ENCODE peak calls at places on chromosomes 13 and 19, in nine cellular contexts. D, P, E, B, H, W, X, V and J are unnamed samples.

GRCh38 chr19:2255112-2255845 is 938 bp downstream of the JSRP1 start:
- DNase-seq in E (no peak), B (no peak), D (no peak), H (no peak), W (no peak), X (no peak), V (peak; percentile 82), P (no peak), J (no peak)

GRCh38 chr19:32373614-32374295 is 28.3 kb downstream of the ZNF507 start:
- DNase-seq in B (peak; percentile 72), W (peak; percentile 98), H (no peak), V (no peak), X (peak; percentile 94), P (no peak), E (peak; percentile 96), D (no peak), J (peak; percentile 96)

GRCh38 chr13:72104656-72105180 is 237.7 kb upstream of the DACH1 start:
- DNase-seq in W (no peak), D (no peak), B (no peak), X (peak; percentile 29), E (peak; percentile 5), H (no peak), P (no peak), V (no peak), J (peak; percentile 49)

GRCh38 chr19:31160346-31160926 is 188.8 kb downstream of the TSHZ3 start:
- DNase-seq in W (no peak), B (no peak), X (peak; percentile 89), E (no peak), V (no peak), H (no peak), P (no peak), D (no peak), J (peak; percentile 53)

GRCh38 chr19:49497047-49497789 is 984 bp downstream of the RPS11 start:
- DNase-seq in V (peak; percentile 72), P (peak; percentile 61), D (peak; percentile 72), B (peak; percentile 71), E (peak; percentile 60), W (no peak), X (no peak), H (peak; percentile 69), J (peak; percentile 53)

GRCh38 chr19:3986260-3987041 is 1.2 kb upstream of the EEF2 start:
- DNase-seq in H (peak; percentile 60), X (no peak), E (peak; percentile 80), B (peak; percentile 78), P (no peak), W (no peak), V (no peak), D (no peak), J (peak; percentile 80)

GRCh38 chr13:48618937-48619336 is 34.8 kb upstream of the CYSLTR2 start:
- DNase-seq in H (no peak), P (no peak), B (no peak), D (no peak), W (no peak), X (no peak), V (no peak), E (no peak), J (no peak)

GRCh38 chr19:18172331-18173053 is 1.1 kb upstream of the IFI30 start:
- DNase-seq in E (no peak), D (no peak), V (no peak), P (no peak), H (no peak), X (no peak), W (no peak), B (no peak), J (no peak)

GRCh38 chr19:51139299-51140018 is 2.6 kb upstream of the SIGLEC7 start:
- DNase-seq in D (no peak), E (no peak), W (no peak), B (no peak), V (no peak), P (no peak), X (no peak), H (no peak), J (no peak)

GRCh38 chr19:14763497-14764145 is 14.7 kb downstream of the ADGRE2 start:
- DNase-seq in P (no peak), D (no peak), B (no peak), V (no peak), W (no peak), H (no peak), X (no peak), E (no peak), J (no peak)

GRCh38 chr13:43374621-43375020 is 351.2 kb downstream of the DNAJC15 start:
- DNase-seq in D (no peak), H (no peak), W (no peak), V (no peak), B (no peak), X (peak; percentile 79), E (peak; percentile 64), P (no peak), J (peak; percentile 90)

GRCh38 chr13:48505597-48506091 is 27.2 kb downstream of the RCBTB2 start:
- DNase-seq in V (no peak), H (peak; percentile 73), B (no peak), D (no peak), X (no peak), W (no peak), P (peak; percentile 56), E (peak; percentile 60), J (peak; percentile 88)

GRCh38 chr13:44629465-44630183 is 53.5 kb upstream of the TSC22D1 start:
- DNase-seq in E (peak; percentile 86), P (no peak), H (no peak), B (peak; percentile 59), D (no peak), V (no peak), W (peak; percentile 58), X (peak; percentile 27), J (peak; percentile 92)

GRCh38 chr19:33803383-33803782 is 6.7 kb downstream of the KCTD15 start:
- DNase-seq in H (no peak), B (no peak), V (peak; percentile 12), E (no peak), X (no peak), D (no peak), P (no peak), W (no peak), J (no peak)

GRCh38 chr13:37869756-37870488 is at the start of gene TRPC4:
- DNase-seq in P (peak; percentile 25), B (peak; percentile 66), H (no peak), W (no peak), D (no peak), E (peak; percentile 26), X (peak; percentile 46), V (peak; percentile 49), J (peak; percentile 80)

GRCh38 chr13:50512602-50513527 is 330.6 kb downstream of the DLEU7 start:
- DNase-seq in V (peak; percentile 73), D (peak; percentile 21), E (peak; percentile 50), B (peak; percentile 24), X (peak; percentile 26), H (peak; percentile 31), W (no peak), P (peak; percentile 59), J (peak; percentile 62)

GRCh38 chr13:21949818-21950429 is 279.1 kb downstream of the FGF9 start:
- DNase-seq in H (no peak), B (no peak), X (no peak), W (no peak), E (no peak), D (no peak), P (no peak), V (no peak), J (no peak)

GRCh38 chr13:26488236-26489028 is 69.1 kb upstream of the WASF3 start:
- DNase-seq in D (no peak), V (no peak), W (no peak), X (no peak), E (no peak), P (no peak), H (no peak), B (no peak), J (no peak)

GRCh38 chr13:110548891-110549794 is 12.4 kb downstream of the RAB20 start:
- DNase-seq in V (no peak), D (no peak), P (no peak), B (no peak), W (no peak), E (no peak), X (no peak), H (no peak), J (no peak)

GRCh38 chr13:26541678-26542553 is 15.6 kb upstream of the WASF3 start:
- DNase-seq in V (no peak), E (no peak), P (no peak), D (no peak), B (no peak), X (no peak), W (no peak), H (no peak), J (no peak)

GRCh38 chr19:35408284-35409171 is 37.7 kb downstream of the GPR42 start:
- DNase-seq in D (no peak), X (no peak), E (no peak), V (no peak), W (no peak), B (no peak), H (no peak), P (no peak), J (no peak)

GRCh38 chr13:66402071-66402470 is 828.1 kb downstream of the PCDH9 start:
- DNase-seq in V (no peak), D (no peak), P (no peak), E (no peak), H (no peak), B (no peak), X (no peak), W (no peak), J (no peak)

GRCh38 chr13:113649212-113649611 is 8.8 kb downstream of the ATP4B start:
- DNase-seq in E (no peak), B (no peak), V (peak; percentile 19), D (no peak), P (no peak), X (no peak), H (no peak), W (no peak), J (no peak)

GRCh38 chr13:49985129-49985528 is 11.7 kb upstream of the TRIM13 start:
- DNase-seq in B (no peak), V (no peak), W (no peak), E (no peak), P (no peak), H (no peak), X (no peak), D (no peak), J (no peak)

GRCh38 chr19:8333771-8334457 is 9.1 kb downstream of the KANK3 start:
- DNase-seq in P (peak; percentile 20), X (no peak), V (peak; percentile 46), B (no peak), E (no peak), D (no peak), W (no peak), H (no peak), J (no peak)

GRCh38 chr19:2550431-2551171 is 74.7 kb downstream of the GADD45B start:
- DNase-seq in P (no peak), V (peak; percentile 90), X (no peak), D (no peak), E (no peak), B (no peak), W (no peak), H (no peak), J (peak; percentile 51)

GRCh38 chr19:12521996-12522395 is 29.3 kb downstream of the ZNF564 start:
- DNase-seq in H (no peak), X (no peak), B (no peak), D (no peak), W (no peak), E (no peak), P (no peak), V (no peak), J (no peak)

GRCh38 chr19:47253467-47253881 is 2.9 kb upstream of the CCDC9 start:
- DNase-seq in B (no peak), W (peak; percentile 69), P (no peak), V (no peak), E (peak; percentile 75), H (no peak), D (no peak), X (peak; percentile 83), J (peak; percentile 87)